ENCODE peak calls at places on chromosomes 6 and 20, in nine cellular contexts. J is hippocampal formation; F is effector CD4-positive, alpha-beta T cell; Q is activated effector memory CD4-positive, alpha-beta T cell treated with Interleukin-2 at 50 U/mL for 16 hours; R is fibroblast of lung; M is activated naive CD4-positive, alpha-beta T cell treated with anti-CD3 and anti-CD28 coated beads, Interleukin-2, amount 50 U/mL, for 72 hours; Z is HS-27A; T is SK-MEL-5; G is T-helper 2 cell. L is an unnamed sample.

GRCh38 chr6:5190467-5190866 is 70.3 kb downstream of the LYRM4 start:
- DNase-seq in J (no peak), T (peak), F (no peak), M (no peak), G (no peak), Z (peak), R (peak), Q (no peak), L (peak)

GRCh38 chr6:30150151-30150550 is 10.9 kb downstream of the TRIM10 start:
- DNase-seq in T (no peak), R (no peak), M (no peak), Z (no peak), F (no peak), G (no peak), J (no peak), Q (no peak), L (no peak)

GRCh38 chr6:44057238-44057930 is 69.9 kb downstream of the MRPL14 start:
- DNase-seq in Q (no peak), F (no peak), Z (no peak), T (no peak), R (no peak), J (no peak), M (no peak), G (no peak), L (no peak)

GRCh38 chr6:105901583-105901982 is 184.6 kb upstream of the PRDM1 start:
- DNase-seq in F (no peak), M (no peak), R (no peak), J (no peak), Z (no peak), Q (no peak), T (no peak), G (no peak), L (no peak)

GRCh38 chr6:20605581-20605980 is 71.3 kb downstream of the CDKAL1 start:
- DNase-seq in M (no peak), G (no peak), T (no peak), R (peak), Q (no peak), Z (no peak), F (no peak), J (no peak), L (no peak)

GRCh38 chr6:39880521-39881048 is 53.7 kb downstream of the MOCS1 start:
- DNase-seq in G (peak), F (no peak), Q (no peak), R (no peak), Z (no peak), T (no peak), M (no peak), J (no peak), L (no peak)

GRCh38 chr20:8131598-8132014 is 460 bp upstream of the PLCB1 start:
- DNase-seq in Q (no peak), R (peak), J (no peak), M (no peak), G (no peak), Z (no peak), T (no peak), F (no peak), L (peak)

GRCh38 chr6:70234561-70235236 is 68.2 kb downstream of the COL9A1 start:
- DNase-seq in R (no peak), T (no peak), M (no peak), F (no peak), Q (no peak), J (no peak), G (no peak), Z (no peak), L (no peak)

GRCh38 chr6:41073203-41073967 is 611 bp downstream of the NFYA start:
- DNase-seq in F (peak), R (peak), T (peak), M (peak), Z (peak), G (peak), J (peak), Q (peak), L (peak)

GRCh38 chr20:7327815-7328214 is 560.3 kb downstream of the BMP2 start:
- DNase-seq in J (no peak), R (no peak), F (no peak), G (no peak), T (no peak), Z (no peak), Q (no peak), M (no peak), L (no peak)

GRCh38 chr20:34708621-34709043 is 4.5 kb downstream of the TP53INP2 start:
- DNase-seq in J (peak), R (peak), Z (no peak), T (peak), Q (peak), M (no peak), F (peak), G (peak), L (no peak)

GRCh38 chr6:55643868-55644267 is 64.9 kb upstream of the HMGCLL1 start:
- DNase-seq in M (no peak), F (no peak), Z (no peak), Q (no peak), R (peak), G (no peak), J (no peak), T (no peak), L (no peak)

GRCh38 chr6:28693751-28694443 is 168.2 kb downstream of the GPX5 start:
- DNase-seq in F (no peak), Q (no peak), M (no peak), J (no peak), G (no peak), R (no peak), T (no peak), Z (no peak), L (no peak)

GRCh38 chr6:158808918-158809678 is 10.1 kb downstream of the EZR start:
- DNase-seq in J (no peak), F (no peak), M (no peak), Z (no peak), Q (peak), G (peak), R (peak), T (no peak), L (no peak)

GRCh38 chr6:44423306-44423705 is 35.8 kb downstream of the CDC5L start:
- DNase-seq in Q (no peak), R (no peak), F (no peak), G (no peak), T (no peak), J (no peak), Z (no peak), M (no peak), L (peak)

GRCh38 chr20:24450646-24451376 is 18.6 kb upstream of the SYNDIG1 start:
- DNase-seq in T (no peak), M (no peak), R (no peak), G (no peak), Q (no peak), Z (no peak), J (no peak), F (no peak), L (no peak)

GRCh38 chr6:45586216-45587171 is 208.8 kb upstream of the SUPT3H start:
- DNase-seq in F (peak), R (peak), T (no peak), Z (no peak), G (peak), Q (peak), M (no peak), J (no peak), L (no peak)

GRCh38 chr6:41581381-41581991 is 35.3 kb downstream of the FOXP4 start:
- DNase-seq in Z (peak), F (no peak), G (no peak), J (no peak), Q (no peak), M (no peak), T (peak), R (peak), L (peak)

GRCh38 chr6:11066505-11067347 is 22.6 kb upstream of the ELOVL2 start:
- DNase-seq in J (no peak), T (no peak), G (no peak), Q (no peak), Z (no peak), R (no peak), M (no peak), F (no peak), L (no peak)

GRCh38 chr6:8014947-8015346 is 49.2 kb downstream of the BLOC1S5 start:
- DNase-seq in T (no peak), F (no peak), J (no peak), M (no peak), Z (no peak), Q (no peak), G (no peak), R (no peak), L (no peak)

GRCh38 chr6:17204548-17204947 is 76.6 kb upstream of the RBM24 start:
- DNase-seq in F (no peak), Q (no peak), R (no peak), M (no peak), J (no peak), T (no peak), Z (no peak), G (no peak), L (no peak)

GRCh38 chr6:105879902-105880547 is 206.1 kb upstream of the PRDM1 start:
- DNase-seq in F (no peak), T (no peak), Q (no peak), J (no peak), M (no peak), G (peak), Z (no peak), R (no peak), L (no peak)

GRCh38 chr20:46055269-46055668 is 26.3 kb downstream of the SLC12A5 start:
- DNase-seq in T (no peak), G (no peak), Q (no peak), M (no peak), J (no peak), Z (no peak), F (no peak), R (no peak), L (no peak)

GRCh38 chr6:16168858-16169257 is 40.0 kb downstream of the MYLIP start:
- DNase-seq in Q (no peak), M (no peak), T (peak), G (peak), F (no peak), Z (no peak), J (peak), R (peak), L (no peak)

GRCh38 chr20:5886788-5887187 is 63.5 kb downstream of the TRMT6 start:
- DNase-seq in R (peak), Q (no peak), Z (no peak), G (no peak), M (no peak), J (no peak), T (no peak), F (no peak), L (no peak)

GRCh38 chr6:170237999-170238740 is 52.7 kb downstream of the DLL1 start:
- DNase-seq in G (no peak), Z (no peak), M (no peak), T (no peak), J (no peak), Q (no peak), F (no peak), R (no peak), L (no peak)

GRCh38 chr6:164262348-164262747 is 847.8 kb downstream of the QKI start:
- DNase-seq in R (no peak), J (peak), Q (no peak), Z (no peak), G (no peak), T (no peak), M (no peak), F (no peak), L (no peak)

GRCh38 chr6:36660771-36661471 is 17.6 kb upstream of the CDKN1A start:
- DNase-seq in G (no peak), R (peak), Z (no peak), M (no peak), Q (no peak), F (no peak), J (no peak), T (no peak), L (no peak)

L was measured in COLO829.